ENCODE peak calls at places on chromosome 15, in five cellular contexts. M, T, G, D and Y are unnamed samples.

GRCh38 chr15:60374628-60375081 is 23.1 kb downstream of the ANXA2 start:
- DNase-seq in M (peak), T (peak), G (no peak), D (peak), Y (no peak)

GRCh38 chr15:78977091-78977571 is 32.3 kb upstream of the CTSH start:
- DNase-seq in M (no peak), T (no peak), G (no peak), D (no peak), Y (no peak)

GRCh38 chr15:51374131-51374530 is 32.7 kb downstream of the GLDN start:
- DNase-seq in M (no peak), T (no peak), G (no peak), D (no peak), Y (no peak)

GRCh38 chr15:52018693-52019393 is at the start of gene MAPK6:
- DNase-seq in M (peak), T (peak), G (peak), D (peak), Y (peak)

GRCh38 chr15:35123743-35124142 is 38.6 kb upstream of the NANOGP8 start:
- DNase-seq in M (no peak), T (no peak), G (no peak), D (no peak), Y (no peak)

GRCh38 chr15:75346796-75347221 is at the start of gene NEIL1:
- DNase-seq in M (no peak), T (no peak), G (no peak), D (no peak), Y (no peak)

GRCh38 chr15:85035980-85036379 is 54.3 kb downstream of the PDE8A start:
- DNase-seq in M (peak), T (no peak), G (no peak), D (no peak), Y (no peak)

GRCh38 chr15:79682851-79683288 is 213.9 kb downstream of the MTHFS start:
- DNase-seq in M (no peak), T (peak), G (no peak), D (no peak), Y (no peak)

GRCh38 chr15:39191871-39192281 is 389.0 kb upstream of the THBS1 start:
- DNase-seq in M (no peak), T (peak), G (no peak), D (no peak), Y (no peak)

GRCh38 chr15:93333826-93334225 is 244.8 kb upstream of the RGMA start:
- DNase-seq in M (peak), T (no peak), G (no peak), D (no peak), Y (no peak)

GRCh38 chr15:65020419-65020818 is 9.0 kb downstream of the MTFMT start:
- DNase-seq in M (no peak), T (no peak), G (no peak), D (no peak), Y (no peak)

GRCh38 chr15:90637693-90638092 is 79.5 kb upstream of the BLM start:
- DNase-seq in M (no peak), T (no peak), G (no peak), D (no peak), Y (peak)

GRCh38 chr15:78035319-78035718 is 42.2 kb downstream of the TBC1D2B start:
- DNase-seq in M (peak), T (no peak), G (peak), D (no peak), Y (no peak)

GRCh38 chr15:73321496-73322344 is 47.0 kb downstream of the HCN4 start:
- DNase-seq in M (no peak), T (no peak), G (no peak), D (no peak), Y (no peak)

GRCh38 chr15:43225201-43225949 is 4.6 kb upstream of the EPB42 start:
- DNase-seq in M (peak), T (peak), G (peak), D (no peak), Y (peak)

GRCh38 chr15:78637776-78638435 is 3.1 kb downstream of the CHRNB4 start:
- DNase-seq in M (no peak), T (no peak), G (no peak), D (no peak), Y (no peak)

GRCh38 chr15:37856109-37856508 is 78.3 kb upstream of the TMCO5A start:
- DNase-seq in M (no peak), T (no peak), G (no peak), D (no peak), Y (no peak)

GRCh38 chr15:49135893-49136292 is 19.5 kb downstream of the COPS2 start:
- DNase-seq in M (no peak), T (peak), G (no peak), D (no peak), Y (no peak)

GRCh38 chr15:40040293-40040635 is 1.3 kb upstream of the SRP14 start:
- DNase-seq in M (no peak), T (no peak), G (no peak), D (no peak), Y (no peak)

GRCh38 chr15:63178034-63178433 is 11.4 kb upstream of the RAB8B start:
- DNase-seq in M (no peak), T (no peak), G (no peak), D (no peak), Y (no peak)

GRCh38 chr15:42964476-42964875 is 43.9 kb upstream of the TTBK2 start:
- DNase-seq in M (no peak), T (no peak), G (no peak), D (no peak), Y (no peak)

GRCh38 chr15:40845036-40845435 is 1.2 kb downstream of the SPINT1 start:
- DNase-seq in M (no peak), T (no peak), G (no peak), D (no peak), Y (no peak)

GRCh38 chr15:38695249-38696119 is 130.9 kb upstream of the RASGRP1 start:
- DNase-seq in M (no peak), T (no peak), G (no peak), D (no peak), Y (no peak)

GRCh38 chr15:64324513-64324912 is 31.5 kb downstream of the CSNK1G1 start:
- DNase-seq in M (no peak), T (no peak), G (no peak), D (no peak), Y (no peak)

GRCh38 chr15:26438718-26439117 is 334.1 kb downstream of the GABRB3 start:
- DNase-seq in M (no peak), T (no peak), G (no peak), D (no peak), Y (no peak)

GRCh38 chr15:38477637-38478036 is 23.7 kb downstream of the FAM98B start:
- DNase-seq in M (no peak), T (no peak), G (no peak), D (no peak), Y (no peak)

GRCh38 chr15:95840004-95840403 is 490.5 kb upstream of the NR2F2 start:
- DNase-seq in M (no peak), T (no peak), G (peak), D (peak), Y (no peak)

GRCh38 chr15:58736244-58736643 is 13.3 kb downstream of the ADAM10 start:
- DNase-seq in M (no peak), T (no peak), G (no peak), D (no peak), Y (no peak)

GRCh38 chr15:92166751-92167412 is 226.8 kb upstream of the ST8SIA2 start:
- DNase-seq in M (peak), T (no peak), G (no peak), D (no peak), Y (no peak)

DNA sequence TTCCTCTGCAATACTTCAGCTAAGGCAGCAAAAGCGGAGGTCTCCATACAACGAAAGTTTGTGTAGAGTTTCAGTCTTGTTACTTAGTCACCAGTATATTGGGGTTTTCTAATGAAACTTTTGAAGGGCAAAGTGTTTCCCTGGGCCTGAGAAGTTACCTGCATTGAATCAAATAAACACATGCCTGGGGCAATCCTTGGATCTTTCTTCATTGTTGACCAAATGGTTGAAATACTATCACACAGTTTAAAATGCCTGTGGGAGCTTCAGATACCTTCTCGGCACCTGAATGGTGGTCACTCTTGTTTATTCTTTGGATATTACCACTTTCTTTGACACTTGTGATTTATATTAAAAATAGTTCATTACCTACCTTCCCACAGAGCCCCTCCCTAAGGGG is 988 bp upstream of the CHSY1 start:
- DNase-seq in M (no peak), T (no peak), G (no peak), D (no peak), Y (no peak)
- H3K27ac ChIP-seq in M (peak), T (peak), G (peak), D (peak), Y (peak)

DNA sequence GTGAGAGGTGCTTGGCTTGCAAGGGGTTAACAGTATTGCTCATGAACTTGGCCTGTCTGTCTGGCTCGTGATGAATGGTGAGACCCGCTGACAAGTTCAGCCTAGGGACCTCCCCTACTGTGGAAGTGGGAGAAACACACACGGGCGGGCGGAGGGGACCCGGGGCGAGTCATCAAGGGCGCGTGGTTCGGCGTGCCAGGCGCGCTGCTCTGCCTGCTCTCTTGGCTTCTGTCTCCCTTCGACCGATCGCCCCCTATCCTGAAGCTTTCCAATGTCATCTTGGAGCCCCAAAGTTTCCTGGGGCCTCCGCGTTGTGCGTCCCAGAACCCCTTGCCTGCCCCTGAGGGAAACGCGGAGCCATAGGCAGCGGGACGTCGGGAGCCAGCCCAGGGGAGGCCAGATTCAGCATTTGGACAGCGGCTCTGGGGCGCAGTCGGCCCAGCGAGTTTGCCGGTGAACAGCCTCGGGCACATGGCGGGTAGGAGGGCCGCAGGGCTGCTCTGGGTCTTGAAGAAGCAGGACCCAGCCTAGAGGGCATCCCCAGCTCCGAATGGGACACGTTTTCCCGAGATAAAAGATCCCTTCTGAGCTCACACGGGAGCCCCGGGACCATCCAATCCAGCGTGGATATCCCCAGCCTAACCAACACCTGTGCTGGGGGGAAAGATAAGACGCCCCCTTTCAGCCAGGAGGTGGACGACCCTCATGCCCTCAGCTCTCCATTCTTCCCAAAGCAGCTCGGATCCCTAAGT is 27.0 kb upstream of the POLG start:
- DNase-seq in M (peak), T (peak), G (peak), D (peak), Y (peak)
- H3K4me3 ChIP-seq in M (no peak), T (peak), G (no peak), D (no peak), Y (peak)

GRCh38 chr15:98663606-98664005 is 15.3 kb downstream of the IGF1R start:
- DNase-seq in M (no peak), T (no peak), G (no peak), D (no peak), Y (no peak)

GRCh38 chr15:98667521-98668179 is 19.3 kb downstream of the IGF1R start:
- DNase-seq in M (no peak), T (no peak), G (no peak), D (no peak), Y (no peak)

GRCh38 chr15:98668566-98669308 is 20.4 kb downstream of the IGF1R start:
- DNase-seq in M (peak), T (no peak), G (no peak), D (no peak), Y (no peak)

GRCh38 chr15:98666841-98667240 is 18.5 kb downstream of the IGF1R start:
- DNase-seq in M (no peak), T (no peak), G (no peak), D (no peak), Y (no peak)

DNA sequence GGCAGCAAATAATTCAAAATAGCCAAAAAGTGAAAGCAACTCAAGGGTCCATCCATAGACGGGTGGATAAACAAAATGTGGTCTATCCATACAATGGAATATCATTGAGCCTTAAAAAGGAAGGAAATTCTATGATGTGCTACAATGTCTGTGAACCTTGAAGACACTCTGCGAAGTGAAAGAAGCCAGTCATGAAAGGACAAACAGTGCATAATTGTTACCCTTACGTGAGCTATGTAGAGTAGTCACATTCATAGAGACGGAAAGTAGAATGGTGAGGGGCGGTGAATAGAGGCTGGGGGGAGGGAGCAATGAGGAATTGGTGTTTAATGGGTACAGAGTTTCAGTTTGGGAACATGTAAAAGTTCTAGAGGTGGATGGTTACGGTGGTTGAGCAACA is 18.1 kb downstream of the IGF1R start:
- DNase-seq in M (no peak), T (no peak), G (no peak), D (no peak), Y (no peak)
- TF ChIP-seq CTCF in M (no peak), T (no peak), G (no peak), D (no peak), Y (no peak)

DNA sequence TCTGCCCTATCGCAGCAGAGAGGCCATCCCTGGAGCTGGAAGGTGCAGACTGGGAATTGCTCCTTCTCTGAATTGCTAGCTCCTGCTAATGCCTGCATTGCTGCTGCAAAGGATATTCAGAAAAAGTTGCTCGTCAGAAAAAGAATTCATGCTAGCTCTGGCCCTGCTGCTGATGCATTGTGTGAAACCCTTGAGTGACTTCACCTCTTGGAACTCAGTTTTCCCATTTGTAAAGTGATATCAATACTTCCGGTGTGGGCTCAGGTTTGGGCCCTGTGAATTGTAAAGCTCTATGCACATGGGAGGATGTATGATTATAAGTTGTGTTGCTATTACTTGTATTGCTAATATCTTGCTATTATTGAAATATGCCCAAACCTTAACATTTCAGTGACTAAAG is 11.4 kb downstream of the SQOR start:
- DNase-seq in M (no peak), T (no peak), G (no peak), D (no peak), Y (no peak)
- H3K27ac ChIP-seq in M (no peak), T (peak), G (no peak), D (peak), Y (no peak)